ENCODE peak calls at places on chromosomes 16 and 17, in five cellular contexts. One of them, this sample, is unnamed.

GRCh38 chr17:74816883-74817620 is 40.9 kb upstream of the NAT9 start:
- DNase-seq in K562: no peak
- DNase-seq in HepG2: no peak
- DNase-seq in GM12878: no peak
- DNase-seq in H1: no peak
- DNase-seq in this sample: no peak

GRCh38 chr16:4319454-4319853 is 3.6 kb downstream of the GLIS2 start:
- DNase-seq in K562: peak; percentile 70
- DNase-seq in HepG2: no peak
- DNase-seq in GM12878: no peak
- DNase-seq in H1: no peak
- DNase-seq in this sample: no peak

GRCh38 chr16:88830250-88830649 is 18.5 kb upstream of the APRT start:
- DNase-seq in K562: no peak
- DNase-seq in HepG2: no peak
- DNase-seq in GM12878: no peak
- DNase-seq in H1: no peak
- DNase-seq in this sample: no peak

GRCh38 chr17:79792984-79793923 is 3.6 kb downstream of the CBX8 start:
- DNase-seq in K562: no peak
- DNase-seq in HepG2: no peak
- DNase-seq in GM12878: no peak
- DNase-seq in H1: peak; percentile 66
- DNase-seq in this sample: peak; percentile 80

GRCh38 chr16:6068063-6068462 is 970.5 kb upstream of the EEF2KMT start:
- DNase-seq in K562: no peak
- DNase-seq in HepG2: no peak
- DNase-seq in GM12878: no peak
- DNase-seq in H1: no peak
- DNase-seq in this sample: no peak

GRCh38 chr17:17504341-17505140 is 8.3 kb upstream of the RASD1 start:
- DNase-seq in K562: no peak
- DNase-seq in HepG2: no peak
- DNase-seq in GM12878: no peak
- DNase-seq in H1: no peak
- DNase-seq in this sample: no peak

GRCh38 chr16:78996806-78997205 is 603.7 kb downstream of the MAF start:
- DNase-seq in K562: no peak
- DNase-seq in HepG2: no peak
- DNase-seq in GM12878: no peak
- DNase-seq in H1: no peak
- DNase-seq in this sample: no peak

GRCh38 chr17:58385359-58385899 is 31.9 kb downstream of the RNF43 start:
- DNase-seq in K562: no peak
- DNase-seq in HepG2: no peak
- DNase-seq in GM12878: no peak
- DNase-seq in H1: no peak
- DNase-seq in this sample: no peak

GRCh38 chr16:52561910-52562741 is 15.2 kb upstream of the TOX3 start:
- DNase-seq in K562: no peak
- DNase-seq in HepG2: peak; percentile 54
- DNase-seq in GM12878: no peak
- DNase-seq in H1: no peak
- DNase-seq in this sample: no peak

GRCh38 chr16:4673387-4674046 is 19.8 kb upstream of the NUDT16L1 start:
- DNase-seq in K562: no peak
- DNase-seq in HepG2: no peak
- DNase-seq in GM12878: no peak
- DNase-seq in H1: no peak
- DNase-seq in this sample: no peak

GRCh38 chr17:50533720-50534148 is 1.2 kb downstream of the EPN3 start:
- DNase-seq in K562: no peak
- DNase-seq in HepG2: no peak
- DNase-seq in GM12878: no peak
- DNase-seq in H1: peak; percentile 69
- DNase-seq in this sample: no peak

GRCh38 chr17:44831270-44831770 is 1.2 kb upstream of the GJC1 start:
- DNase-seq in K562: peak; percentile 12
- DNase-seq in HepG2: no peak
- DNase-seq in GM12878: no peak
- DNase-seq in H1: no peak
- DNase-seq in this sample: no peak

GRCh38 chr17:79919164-79919585 is 79.9 kb upstream of the CBX4 start:
- DNase-seq in K562: no peak
- DNase-seq in HepG2: no peak
- DNase-seq in GM12878: no peak
- DNase-seq in H1: no peak
- DNase-seq in this sample: peak; percentile 74

GRCh38 chr17:42791948-42792347 is 6.6 kb downstream of the COA3 start:
- DNase-seq in K562: no peak
- DNase-seq in HepG2: peak; percentile 73
- DNase-seq in GM12878: no peak
- DNase-seq in H1: no peak
- DNase-seq in this sample: no peak

GRCh38 chr17:6361733-6362132 is 73.2 kb downstream of the AIPL1 start:
- DNase-seq in K562: no peak
- DNase-seq in HepG2: no peak
- DNase-seq in GM12878: no peak
- DNase-seq in H1: peak; percentile 46
- DNase-seq in this sample: peak; percentile 35

GRCh38 chr17:67157732-67158639 is 87.0 kb downstream of the HELZ start:
- DNase-seq in K562: peak; percentile 76
- DNase-seq in HepG2: peak; percentile 27
- DNase-seq in GM12878: peak; percentile 2
- DNase-seq in H1: no peak
- DNase-seq in this sample: peak; percentile 71

GRCh38 chr17:2906907-2907306 is 110.7 kb downstream of the RAP1GAP2 start:
- DNase-seq in K562: no peak
- DNase-seq in HepG2: no peak
- DNase-seq in GM12878: no peak
- DNase-seq in H1: no peak
- DNase-seq in this sample: no peak

GRCh38 chr17:48514483-48514876 is 16.3 kb downstream of the HOXB1 start:
- DNase-seq in K562: no peak
- DNase-seq in HepG2: no peak
- DNase-seq in GM12878: no peak
- DNase-seq in H1: no peak
- DNase-seq in this sample: no peak

GRCh38 chr17:2780931-2781454 is 15.2 kb upstream of the RAP1GAP2 start:
- DNase-seq in K562: no peak
- DNase-seq in HepG2: no peak
- DNase-seq in GM12878: no peak
- DNase-seq in H1: no peak
- DNase-seq in this sample: no peak

GRCh38 chr16:31363721-31364120 is 8.7 kb downstream of the ITGAX start:
- DNase-seq in K562: no peak
- DNase-seq in HepG2: no peak
- DNase-seq in GM12878: no peak
- DNase-seq in H1: no peak
- DNase-seq in this sample: no peak

GRCh38 chr17:7862692-7863437 is 5.1 kb downstream of the CYB5D1 start:
- DNase-seq in K562: peak; percentile 37
- DNase-seq in HepG2: peak; percentile 91
- DNase-seq in GM12878: no peak
- DNase-seq in H1: peak; percentile 78
- DNase-seq in this sample: peak; percentile 66

GRCh38 chr16:7013990-7014389 is 318.7 kb upstream of the RBFOX1 start:
- DNase-seq in K562: peak; percentile 41
- DNase-seq in HepG2: peak; percentile 40
- DNase-seq in GM12878: no peak
- DNase-seq in H1: no peak
- DNase-seq in this sample: no peak

GRCh38 chr17:61402073-61402541 is 2.5 kb downstream of the TBX2 start:
- DNase-seq in K562: no peak
- DNase-seq in HepG2: no peak
- DNase-seq in GM12878: no peak
- DNase-seq in H1: no peak
- DNase-seq in this sample: no peak

GRCh38 chr17:54530398-54530797 is 370.3 kb upstream of the TOM1L1 start:
- DNase-seq in K562: no peak
- DNase-seq in HepG2: no peak
- DNase-seq in GM12878: no peak
- DNase-seq in H1: no peak
- DNase-seq in this sample: no peak

GRCh38 chr17:27379863-27380533 is 76.2 kb upstream of the KSR1 start:
- DNase-seq in K562: peak; percentile 79
- DNase-seq in HepG2: no peak
- DNase-seq in GM12878: no peak
- DNase-seq in H1: no peak
- DNase-seq in this sample: no peak

GRCh38 chr17:9087921-9088320 is 66.6 kb downstream of the NTN1 start:
- DNase-seq in K562: no peak
- DNase-seq in HepG2: no peak
- DNase-seq in GM12878: no peak
- DNase-seq in H1: no peak
- DNase-seq in this sample: no peak
- TF ChIP-seq HDAC2 in K562: no peak
- TF ChIP-seq HDAC2 in HepG2: no peak
- TF ChIP-seq HDAC2 in GM12878: no peak
- TF ChIP-seq HDAC2 in H1: no peak
- TF ChIP-seq HDAC2 in this sample: no peak

GRCh38 chr16:66426112-66427035 is 721 bp upstream of the BEAN1 start:
- DNase-seq in K562: no peak
- DNase-seq in HepG2: no peak
- DNase-seq in GM12878: no peak
- DNase-seq in H1: peak; percentile 59
- DNase-seq in this sample: no peak

GRCh38 chr16:66427871-66428681 is 981 bp downstream of the BEAN1 start:
- DNase-seq in K562: no peak
- DNase-seq in HepG2: no peak
- DNase-seq in GM12878: no peak
- DNase-seq in H1: peak; percentile 73
- DNase-seq in this sample: no peak

GRCh38 chr16:66427451-66427860 is 361 bp downstream of the BEAN1 start:
- DNase-seq in K562: no peak
- DNase-seq in HepG2: no peak
- DNase-seq in GM12878: no peak
- DNase-seq in H1: no peak
- DNase-seq in this sample: no peak

GRCh38 chr16:66425651-66426050 is 1.4 kb upstream of the BEAN1 start:
- DNase-seq in K562: no peak
- DNase-seq in HepG2: no peak
- DNase-seq in GM12878: no peak
- DNase-seq in H1: no peak
- DNase-seq in this sample: no peak

DNA sequence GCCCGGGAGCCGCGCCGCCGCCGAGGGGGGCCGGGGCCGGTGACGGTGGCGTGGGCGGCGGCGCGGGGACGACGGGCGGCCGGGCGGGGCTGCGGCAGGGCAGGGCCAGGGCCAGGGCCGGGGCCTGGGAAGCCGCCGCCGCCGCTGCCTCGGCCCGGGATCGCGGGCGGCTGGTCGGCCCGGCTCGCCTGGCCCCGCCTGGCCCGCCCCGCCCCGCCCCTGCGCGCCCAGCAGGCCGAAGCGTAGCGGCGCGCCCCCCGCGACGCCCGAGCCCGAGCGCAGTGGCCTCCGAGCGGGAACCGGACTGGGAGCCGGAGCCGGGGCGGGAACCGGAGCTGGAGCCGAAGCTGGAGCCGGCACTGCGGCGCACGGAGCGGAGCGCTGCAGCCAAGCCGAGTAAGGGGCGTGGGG is at the start of gene BEAN1:
- DNase-seq in K562: peak; percentile 23
- DNase-seq in HepG2: no peak
- DNase-seq in GM12878: no peak
- DNase-seq in H1: peak; percentile 66
- DNase-seq in this sample: peak; percentile 46
- TF ChIP-seq HDAC2 in K562: no peak
- TF ChIP-seq HDAC2 in HepG2: no peak
- TF ChIP-seq HDAC2 in GM12878: no peak
- TF ChIP-seq HDAC2 in H1: no peak
- TF ChIP-seq HDAC2 in this sample: no peak

GRCh38 chr16:10031955-10032354 is 150.3 kb downstream of the GRIN2A start:
- DNase-seq in K562: no peak
- DNase-seq in HepG2: no peak
- DNase-seq in GM12878: no peak
- DNase-seq in H1: no peak
- DNase-seq in this sample: no peak

GRCh38 chr16:10037771-10038170 is 144.5 kb downstream of the GRIN2A start:
- DNase-seq in K562: no peak
- DNase-seq in HepG2: no peak
- DNase-seq in GM12878: no peak
- DNase-seq in H1: no peak
- DNase-seq in this sample: no peak

GRCh38 chr16:10036951-10037350 is 145.3 kb downstream of the GRIN2A start:
- DNase-seq in K562: no peak
- DNase-seq in HepG2: no peak
- DNase-seq in GM12878: no peak
- DNase-seq in H1: no peak
- DNase-seq in this sample: no peak

GRCh38 chr16:10031473-10031872 is 150.8 kb downstream of the GRIN2A start:
- DNase-seq in K562: no peak
- DNase-seq in HepG2: no peak
- DNase-seq in GM12878: no peak
- DNase-seq in H1: no peak
- DNase-seq in this sample: no peak

GRCh38 chr16:10033561-10033960 is 148.7 kb downstream of the GRIN2A start:
- DNase-seq in K562: no peak
- DNase-seq in HepG2: no peak
- DNase-seq in GM12878: no peak
- DNase-seq in H1: no peak
- DNase-seq in this sample: no peak
- TF ChIP-seq HDAC2 in K562: no peak
- TF ChIP-seq HDAC2 in HepG2: no peak
- TF ChIP-seq HDAC2 in GM12878: no peak
- TF ChIP-seq HDAC2 in H1: no peak
- TF ChIP-seq HDAC2 in this sample: no peak

GRCh38 chr17:63430223-63430622 is 15.9 kb downstream of the CYB561 start:
- DNase-seq in K562: no peak
- DNase-seq in HepG2: no peak
- DNase-seq in GM12878: no peak
- DNase-seq in H1: no peak
- DNase-seq in this sample: no peak

GRCh38 chr17:63433746-63434591 is 12.1 kb downstream of the CYB561 start:
- DNase-seq in K562: peak; percentile 33
- DNase-seq in HepG2: no peak
- DNase-seq in GM12878: no peak
- DNase-seq in H1: no peak
- DNase-seq in this sample: peak; percentile 70

GRCh38 chr17:63431939-63432804 is 13.9 kb downstream of the CYB561 start:
- DNase-seq in K562: peak; percentile 96
- DNase-seq in HepG2: peak; percentile 81
- DNase-seq in GM12878: no peak
- DNase-seq in H1: no peak
- DNase-seq in this sample: no peak

GRCh38 chr17:63429766-63430165 is 16.3 kb downstream of the CYB561 start:
- DNase-seq in K562: no peak
- DNase-seq in HepG2: no peak
- DNase-seq in GM12878: no peak
- DNase-seq in H1: no peak
- DNase-seq in this sample: no peak

DNA sequence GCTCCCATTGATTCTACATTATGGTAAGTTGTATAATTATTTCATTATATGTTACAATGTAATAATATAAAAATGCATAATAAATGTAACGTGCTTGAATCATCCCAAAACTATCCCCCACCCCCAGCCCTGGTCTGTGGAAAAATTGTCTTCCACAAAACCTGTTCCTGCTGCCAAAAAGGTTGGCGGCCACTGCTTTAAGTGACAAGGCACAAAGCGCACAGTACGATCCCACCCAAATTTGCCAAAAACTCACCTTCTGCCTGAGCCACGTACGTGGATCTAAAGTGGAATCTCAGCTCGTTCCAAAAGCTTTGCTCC is 14.5 kb downstream of the CYB561 start:
- DNase-seq in K562: no peak
- DNase-seq in HepG2: no peak
- DNase-seq in GM12878: no peak
- DNase-seq in H1: no peak
- DNase-seq in this sample: no peak
- TF ChIP-seq HDAC2 in K562: no peak
- TF ChIP-seq HDAC2 in HepG2: no peak
- TF ChIP-seq HDAC2 in GM12878: no peak
- TF ChIP-seq HDAC2 in H1: no peak
- TF ChIP-seq HDAC2 in this sample: no peak